ENCODE peak calls at places on chromosomes 12 and 14, in nine cellular contexts. Q is fibroblast of mammary gland, C is DND-41, J is AG04450, H is OCI-LY7, F is endodermal cell, U is fibroblast of lung, V is body of pancreas, Y is lower lobe of right lung. E is an unnamed sample.

GRCh38 chr12:110270125-110270962 is 10.7 kb upstream of the ATP2A2 start:
- DNase-seq in C (no peak), V (peak), J (peak), Q (peak), H (no peak), Y (no peak), U (peak), F (peak), E (peak)

GRCh38 chr14:93914278-93914677 is 12.9 kb upstream of the FAM181A start:
- DNase-seq in U (no peak), H (no peak), Y (no peak), J (no peak), C (no peak), F (no peak), Q (no peak), V (no peak), E (no peak)

GRCh38 chr12:94148841-94149780 is 734 bp downstream of the PLXNC1 start:
- DNase-seq in H (peak), J (no peak), F (peak), V (peak), U (peak), C (peak), Y (peak), Q (peak), E (no peak)

GRCh38 chr14:21965042-21965441 is 291.4 kb upstream of the OR4E1 start:
- DNase-seq in J (no peak), H (peak), Y (no peak), F (no peak), U (no peak), C (peak), Q (no peak), V (no peak), E (no peak)

GRCh38 chr12:92624236-92624635 is 78.6 kb upstream of the PLEKHG7 start:
- DNase-seq in H (no peak), Y (no peak), U (peak), Q (peak), V (no peak), C (no peak), J (no peak), F (no peak), E (no peak)

GRCh38 chr12:125202421-125202820 is 137.2 kb downstream of the AACS start:
- DNase-seq in V (no peak), H (no peak), C (no peak), F (no peak), Y (no peak), Q (no peak), U (no peak), J (no peak), E (no peak)

GRCh38 chr12:32070370-32070769 is 36.3 kb upstream of the BICD1 start:
- DNase-seq in J (no peak), Y (no peak), V (no peak), U (no peak), Q (no peak), H (no peak), F (no peak), C (no peak), E (no peak)

GRCh38 chr12:2354151-2354991 is 301.6 kb downstream of the CACNA1C start:
- DNase-seq in F (peak), Y (no peak), Q (no peak), U (peak), H (peak), V (no peak), C (no peak), J (no peak), E (no peak)

GRCh38 chr14:68695326-68695768 is 97.5 kb downstream of the ZFP36L1 start:
- DNase-seq in Y (no peak), C (no peak), Q (peak), U (peak), V (no peak), H (no peak), J (peak), F (no peak), E (no peak)

GRCh38 chr12:53579545-53579955 is 46.6 kb downstream of the ATF7 start:
- DNase-seq in C (no peak), U (no peak), J (no peak), H (no peak), Y (no peak), F (no peak), V (no peak), Q (no peak), E (no peak)

GRCh38 chr14:90305176-90305601 is 26.6 kb downstream of the NRDE2 start:
- DNase-seq in J (no peak), U (no peak), Q (no peak), Y (no peak), F (no peak), H (no peak), C (no peak), V (no peak), E (no peak)

GRCh38 chr12:85076688-85077430 is 40.7 kb downstream of the LRRIQ1 start:
- DNase-seq in V (no peak), Q (peak), C (no peak), F (peak), J (peak), Y (no peak), H (peak), U (peak), E (peak)

GRCh38 chr14:24277606-24278321 is 6.4 kb upstream of the RABGGTA start:
- DNase-seq in V (no peak), C (no peak), Y (peak), J (no peak), H (no peak), U (no peak), F (no peak), Q (no peak), E (no peak)

GRCh38 chr12:22437031-22437806 is 102.7 kb upstream of the ST8SIA1 start:
- DNase-seq in Q (no peak), U (peak), H (no peak), F (peak), C (no peak), V (no peak), J (no peak), Y (no peak), E (no peak)
- H3K4me3 ChIP-seq in Q (no peak), U (no peak), H (no peak), F (peak), C (no peak), V (no peak), J (no peak), Y (no peak), E (no peak)

GRCh38 chr14:77212933-77213656 is 31.5 kb downstream of the TMEM63C start:
- DNase-seq in F (peak), Y (peak), U (peak), J (no peak), H (peak), C (peak), Q (peak), V (peak), E (no peak)
- TF ChIP-seq CTCF in F (peak), Y (peak), U (peak), J (peak), H (peak), C (peak), Q (peak), V (peak), E (peak)

DNA sequence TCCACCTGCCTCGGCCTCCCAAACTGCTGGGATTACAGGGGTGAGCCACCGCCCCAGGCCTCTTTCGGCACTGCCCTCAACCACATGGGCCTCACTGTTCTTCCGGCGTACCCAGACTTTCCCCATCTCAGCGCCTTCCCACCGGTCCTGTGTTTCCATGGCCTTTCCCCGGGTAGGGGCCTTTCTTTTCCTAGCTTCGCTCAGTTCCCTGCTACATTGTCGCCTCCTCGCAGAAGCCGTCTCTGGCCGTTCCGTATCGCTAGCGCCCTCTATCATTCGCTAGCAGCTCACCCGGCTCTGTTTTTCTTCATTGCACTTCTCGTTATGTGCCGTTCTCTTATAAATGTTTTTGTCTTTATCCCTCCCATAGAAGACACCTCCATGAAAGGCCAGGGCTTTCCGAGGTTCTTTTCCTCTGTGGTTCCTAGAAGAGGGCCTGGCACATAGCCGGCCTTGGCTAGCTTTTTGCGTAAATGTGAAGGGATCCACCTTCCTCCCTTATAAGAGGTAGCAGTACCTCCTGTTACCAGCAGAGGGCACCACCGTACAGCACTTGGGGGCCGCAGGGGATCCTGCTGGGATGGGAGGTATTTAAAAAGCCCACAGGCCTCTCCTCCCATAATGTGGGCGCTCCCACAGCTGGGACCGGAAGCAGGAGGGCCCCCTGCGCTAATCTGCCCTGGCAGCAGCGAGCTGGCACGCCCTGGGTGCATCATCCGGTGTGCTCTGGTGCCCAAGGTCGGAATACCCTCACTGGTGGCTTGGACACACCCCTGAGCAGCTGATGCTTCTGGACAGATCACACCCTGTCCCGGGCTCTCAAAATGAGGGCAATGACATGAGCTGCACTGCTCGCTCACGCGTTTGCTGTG is 18.8 kb downstream of the TAMALIN start:
- DNase-seq in U (peak), V (peak), Y (peak), J (peak), H (peak), F (peak), C (peak), Q (peak), E (peak)
- H3K4me3 ChIP-seq in U (peak), V (no peak), Y (peak), J (peak), H (peak), F (peak), C (peak), Q (peak), E (peak)

GRCh38 chr12:119869720-119870119 is 7.4 kb downstream of the CIT start:
- DNase-seq in H (no peak), F (peak), Y (no peak), C (no peak), U (peak), Q (peak), V (no peak), J (peak), E (no peak)

GRCh38 chr12:119864591-119864990 is 12.5 kb downstream of the CIT start:
- DNase-seq in J (no peak), U (no peak), V (no peak), F (peak), Q (no peak), H (no peak), C (no peak), Y (no peak), E (no peak)

GRCh38 chr12:119868992-119869391 is 8.1 kb downstream of the CIT start:
- DNase-seq in Q (peak), U (peak), F (peak), J (no peak), H (no peak), C (no peak), Y (no peak), V (no peak), E (no peak)

GRCh38 chr12:119870462-119870861 is 6.7 kb downstream of the CIT start:
- DNase-seq in H (no peak), Y (no peak), U (peak), Q (peak), V (no peak), C (no peak), F (peak), J (no peak), E (no peak)
- TF ChIP-seq CTCF in H (no peak), Y (no peak), U (no peak), Q (no peak), V (no peak), C (no peak), F (no peak), J (no peak), E (no peak)

DNA sequence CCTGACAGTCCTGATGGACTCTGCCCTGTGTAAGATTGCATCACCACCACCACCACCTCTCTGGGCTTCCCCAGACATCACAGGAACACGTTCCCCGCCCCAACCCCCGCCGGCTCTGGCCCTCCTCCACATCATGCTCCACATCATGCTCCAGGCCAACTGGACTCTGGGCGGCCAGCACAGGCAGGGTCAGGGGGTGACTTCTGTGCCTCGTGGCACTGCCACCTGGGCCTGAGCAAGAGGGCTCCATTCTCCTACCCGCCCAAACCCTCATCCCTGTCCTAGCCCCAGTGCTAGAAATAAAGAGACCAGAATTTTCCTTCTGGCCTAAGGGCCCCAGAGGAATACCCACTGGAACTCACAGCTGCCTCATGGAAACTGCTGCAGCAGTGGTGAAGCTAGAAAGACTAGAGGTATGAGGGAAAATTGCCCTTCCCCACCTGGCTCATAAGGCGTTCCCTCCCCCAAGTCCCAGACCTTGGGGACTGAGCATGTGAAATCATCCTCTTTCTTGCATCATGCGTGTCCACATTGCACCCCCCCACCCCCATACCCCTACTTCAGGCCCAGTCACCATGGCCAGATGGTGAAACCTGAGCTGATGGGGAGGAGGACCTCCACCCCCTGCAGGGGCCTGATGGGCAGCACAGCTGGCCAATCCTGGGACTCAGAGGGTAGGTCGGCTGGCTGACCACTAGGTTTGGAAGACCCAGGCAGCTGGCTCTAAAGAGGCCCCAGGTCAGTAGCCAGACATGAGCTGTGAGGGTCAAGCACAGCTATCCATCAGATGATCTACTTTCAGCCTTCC is at the start of gene INHBE:
- DNase-seq in Y (no peak), H (peak), F (peak), U (peak), V (no peak), Q (peak), J (peak), C (peak), E (no peak)
- H3K4me3 ChIP-seq in Y (no peak), H (peak), F (no peak), U (no peak), V (no peak), Q (no peak), J (peak), C (no peak), E (no peak)

GRCh38 chr14:99606359-99606758 is 2.4 kb upstream of the CCDC85C start:
- DNase-seq in C (no peak), J (no peak), F (no peak), H (no peak), U (no peak), Y (no peak), V (no peak), Q (no peak), E (no peak)

GRCh38 chr14:99612065-99612736 is 8.2 kb upstream of the CCDC85C start:
- DNase-seq in J (no peak), U (no peak), Y (no peak), V (no peak), Q (no peak), H (no peak), F (no peak), C (no peak), E (no peak)

GRCh38 chr14:99611639-99612038 is 7.6 kb upstream of the CCDC85C start:
- DNase-seq in Y (no peak), J (no peak), V (no peak), F (no peak), H (no peak), Q (no peak), C (no peak), U (no peak), E (no peak)

GRCh38 chr14:99608591-99608990 is 4.6 kb upstream of the CCDC85C start:
- DNase-seq in H (no peak), J (no peak), V (no peak), Y (no peak), F (no peak), U (no peak), Q (no peak), C (no peak), E (no peak)

DNA sequence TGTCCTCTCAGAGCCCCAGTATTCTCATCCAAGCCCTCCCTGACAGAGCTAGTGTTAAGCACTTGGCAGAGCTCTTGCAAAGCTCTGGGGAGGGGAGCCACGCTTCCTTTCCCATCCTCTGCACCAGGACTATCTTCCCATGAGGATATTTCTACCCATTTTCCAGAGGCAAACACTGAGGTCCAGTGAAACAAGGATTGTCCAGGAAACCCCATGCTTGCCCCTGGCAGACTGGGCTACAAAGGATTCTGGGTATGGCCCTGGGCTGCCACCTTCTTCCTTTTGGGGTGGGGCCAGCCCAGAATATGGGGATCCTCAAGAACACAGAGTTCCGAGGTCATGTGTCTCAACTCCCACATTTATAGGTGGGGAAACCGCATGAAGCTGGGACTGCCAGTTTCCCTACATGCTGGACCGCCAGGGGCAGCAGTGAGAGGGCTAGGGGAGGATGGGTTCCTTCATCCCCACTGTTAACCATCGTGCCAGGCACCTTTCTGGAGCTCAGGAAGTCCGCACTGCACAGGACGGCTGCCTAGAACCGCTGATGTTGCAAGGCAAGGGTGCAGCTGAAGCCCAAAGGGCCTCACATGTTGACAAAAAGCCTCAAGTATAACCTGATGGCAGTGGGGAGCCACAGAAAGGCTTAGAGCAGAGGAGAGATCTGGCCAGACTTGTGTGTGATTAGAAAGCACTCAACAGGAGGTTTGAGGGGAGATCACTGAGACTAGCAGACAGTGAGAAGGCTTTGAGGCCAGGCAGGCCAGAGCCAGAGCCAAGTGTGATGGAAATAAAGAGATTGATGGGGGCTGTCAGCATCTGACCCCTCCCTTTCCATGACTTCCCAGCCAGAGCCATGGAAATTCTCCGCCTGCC is 5.5 kb upstream of the CCDC85C start:
- DNase-seq in F (no peak), Q (peak), U (no peak), C (no peak), V (no peak), H (no peak), Y (no peak), J (no peak), E (no peak)
- TF ChIP-seq CTCF in F (peak), Q (peak), U (peak), C (peak), V (peak), H (no peak), Y (peak), J (peak), E (no peak)

GRCh38 chr12:121059031-121059898 is 20.2 kb upstream of the OASL start:
- DNase-seq in V (no peak), J (no peak), U (no peak), H (no peak), C (no peak), Q (no peak), Y (no peak), F (peak), E (no peak)

GRCh38 chr12:121061831-121062230 is 22.8 kb upstream of the OASL start:
- DNase-seq in F (peak), U (no peak), H (no peak), Y (no peak), J (no peak), C (no peak), Q (peak), V (no peak), E (no peak)

GRCh38 chr12:121062391-121063045 is 23.5 kb upstream of the OASL start:
- DNase-seq in U (no peak), J (no peak), Q (no peak), C (no peak), Y (no peak), H (no peak), V (no peak), F (peak), E (no peak)

GRCh38 chr12:121057794-121058193 is 18.7 kb upstream of the OASL start:
- DNase-seq in U (no peak), J (no peak), Y (no peak), Q (no peak), H (no peak), F (peak), C (no peak), V (no peak), E (no peak)

DNA sequence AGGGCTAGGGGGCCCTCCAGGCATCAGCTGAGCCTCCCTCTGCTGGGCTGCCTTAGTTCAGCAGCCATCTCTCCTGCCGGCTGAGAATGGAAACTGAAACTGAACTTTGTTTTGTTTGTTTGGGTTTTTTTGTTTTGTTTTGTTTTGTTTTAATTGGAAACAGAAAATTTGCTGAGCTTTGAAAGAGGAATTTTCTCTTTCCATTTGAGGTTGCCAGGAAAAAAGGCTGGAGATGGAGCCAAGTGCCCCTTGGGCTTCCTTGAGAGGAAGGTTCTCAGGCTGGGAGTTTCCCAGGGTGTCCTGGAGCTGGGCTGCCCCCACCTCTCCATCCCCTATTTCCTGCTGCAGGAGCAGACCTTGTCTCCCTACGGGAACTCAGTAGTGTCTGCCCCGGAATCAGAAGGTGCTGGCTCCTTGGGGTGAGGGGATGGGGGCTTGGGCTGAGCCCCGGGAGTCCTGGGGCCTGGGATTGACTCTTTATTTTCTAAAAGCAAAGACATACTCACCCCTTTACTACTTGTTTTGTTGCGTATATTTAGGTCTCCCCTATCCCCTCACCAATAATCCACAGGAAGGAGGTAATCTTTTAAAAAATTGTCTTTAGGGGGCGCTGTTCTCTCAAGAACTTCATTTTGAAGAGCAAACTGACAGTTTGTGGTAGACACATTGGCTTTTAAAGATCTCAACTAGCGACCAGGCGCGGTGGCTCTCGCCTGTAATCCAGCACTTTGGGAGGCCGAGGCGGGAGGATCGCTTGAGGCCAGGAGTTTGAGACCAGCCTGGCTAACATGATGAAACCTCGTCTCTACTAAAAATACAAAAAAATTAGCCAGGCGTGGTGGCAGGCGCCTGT is 21.3 kb upstream of the OASL start:
- DNase-seq in Q (peak), Y (peak), U (peak), J (no peak), F (peak), V (no peak), C (peak), H (peak), E (no peak)
- H3K4me3 ChIP-seq in Q (no peak), Y (peak), U (peak), J (peak), F (no peak), V (no peak), C (peak), H (peak), E (no peak)